ENCODE peak calls at places on chromosomes 1 and 21, in ten cellular contexts. Q is heart left ventricle; B is pancreas; W is tibial artery; Y is cardiac muscle cell; S is ovary; V is transverse colon; H is sigmoid colon; J is CD8-positive, alpha-beta memory T cell; N is prostate gland. I is an unnamed sample. For H3K4me1, the result is how much of the 10 kb centered on the place peaks cover.

GRCh38 chr1:62110198-62110817 is 84.3 kb upstream of the L1TD1 start:
- DNase-seq in Q (no peak), B (no peak), W (no peak), Y (no peak), S (peak), V (no peak), H (no peak), J (no peak), N (no peak), I (no peak)

GRCh38 chr1:41463516-41463915 is 21.0 kb downstream of the EDN2 start:
- DNase-seq in Q (no peak), B (no peak), W (no peak), Y (no peak), S (no peak), V (no peak), H (no peak), J (no peak), N (no peak), I (no peak)

GRCh38 chr1:43437031-43437973 is 16.4 kb downstream of the HYI start:
- DNase-seq in Q (peak), B (no peak), W (peak), Y (no peak), S (no peak), V (peak), H (peak), J (no peak), N (no peak), I (no peak)

GRCh38 chr1:207654320-207654719 is 9.4 kb downstream of the CR1L start:
- DNase-seq in Q (no peak), B (no peak), W (no peak), Y (no peak), S (no peak), V (no peak), H (no peak), J (no peak), N (no peak), I (no peak)

GRCh38 chr21:40016667-40017066 is 149.4 kb downstream of the PCP4 start:
- DNase-seq in Q (no peak), B (no peak), W (no peak), Y (no peak), S (no peak), V (no peak), H (no peak), J (no peak), N (no peak), I (no peak)

GRCh38 chr1:231027971-231028370 is 12.1 kb downstream of the FAM89A start:
- DNase-seq in Q (no peak), B (no peak), W (no peak), Y (no peak), S (no peak), V (no peak), H (no peak), J (no peak), N (no peak), I (no peak)

GRCh38 chr21:38834725-38835124 is 29.0 kb downstream of the ETS2 start:
- DNase-seq in Q (no peak), B (no peak), W (no peak), Y (no peak), S (no peak), V (no peak), H (no peak), J (no peak), N (no peak), I (no peak)

GRCh38 chr21:34595457-34595856 is 19.5 kb downstream of the RCAN1 start:
- DNase-seq in Q (no peak), B (peak), W (no peak), Y (no peak), S (no peak), V (no peak), H (no peak), J (no peak), N (no peak), I (no peak)

GRCh38 chr1:195568389-195568788 is 1039.9 kb downstream of the KCNT2 start:
- DNase-seq in Q (no peak), B (no peak), W (no peak), Y (no peak), S (no peak), V (no peak), H (no peak), J (no peak), N (no peak), I (no peak)

GRCh38 chr1:221663321-221663720 is 78.6 kb downstream of the DUSP10 start:
- DNase-seq in Q (no peak), B (no peak), W (no peak), Y (no peak), S (no peak), V (no peak), H (no peak), J (no peak), N (no peak), I (no peak)

GRCh38 chr1:201517631-201518030 is 10.7 kb upstream of the CSRP1 start:
- DNase-seq in Q (no peak), B (no peak), W (peak), Y (no peak), S (no peak), V (peak), H (peak), J (no peak), N (no peak), I (no peak)

GRCh38 chr21:34132202-34132601 is 58.8 kb downstream of the MRPS6 start:
- DNase-seq in Q (no peak), B (no peak), W (no peak), Y (no peak), S (no peak), V (no peak), H (no peak), J (no peak), N (no peak), I (peak)

GRCh38 chr21:42193131-42193671 is 25.7 kb upstream of the ABCG1 start:
- DNase-seq in Q (no peak), B (no peak), W (no peak), Y (no peak), S (no peak), V (no peak), H (no peak), J (peak), N (no peak), I (peak)

GRCh38 chr1:3705341-3705950 is 46.8 kb upstream of the CCDC27 start:
- DNase-seq in Q (no peak), B (no peak), W (no peak), Y (no peak), S (no peak), V (no peak), H (no peak), J (no peak), N (no peak), I (no peak)

GRCh38 chr1:152190589-152190988 is 31.6 kb upstream of the RPTN start:
- DNase-seq in Q (no peak), B (no peak), W (no peak), Y (no peak), S (no peak), V (no peak), H (no peak), J (no peak), N (no peak), I (no peak)

GRCh38 chr1:22317231-22317919 is 134.3 kb upstream of the ZBTB40 start:
- DNase-seq in Q (no peak), B (no peak), W (no peak), Y (peak), S (no peak), V (no peak), H (no peak), J (no peak), N (no peak), I (no peak)

GRCh38 chr1:59414406-59415133 is 117.7 kb downstream of the FGGY start:
- DNase-seq in Q (no peak), B (no peak), W (no peak), Y (no peak), S (no peak), V (no peak), H (no peak), J (no peak), N (no peak), I (no peak)

GRCh38 chr21:31371715-31372114 is 27.7 kb upstream of the TIAM1 start:
- DNase-seq in Q (no peak), B (no peak), W (no peak), Y (no peak), S (no peak), V (no peak), H (no peak), J (no peak), N (no peak), I (no peak)

GRCh38 chr1:153763365-153764225 is 11.6 kb upstream of the SLC27A3 start:
- DNase-seq in Q (peak), B (no peak), W (no peak), Y (no peak), S (no peak), V (no peak), H (no peak), J (no peak), N (no peak), I (no peak)

GRCh38 chr21:46250146-46250725 is 21.7 kb upstream of the LSS start:
- DNase-seq in Q (no peak), B (no peak), W (no peak), Y (no peak), S (no peak), V (no peak), H (no peak), J (no peak), N (no peak), I (no peak)

GRCh38 chr1:157045251-157046218 is at the start of gene ARHGEF11:
- DNase-seq in Q (peak), B (peak), W (peak), Y (peak), S (peak), V (peak), H (peak), J (no peak), N (peak), I (peak)

GRCh38 chr1:4072754-4073153 is 172.7 kb upstream of the C1orf174 start:
- DNase-seq in Q (no peak), B (no peak), W (no peak), Y (no peak), S (no peak), V (no peak), H (peak), J (no peak), N (no peak), I (no peak)

GRCh38 chr1:108601708-108602410 is 42.0 kb downstream of the EEIG2 start:
- DNase-seq in Q (no peak), B (no peak), W (no peak), Y (no peak), S (no peak), V (no peak), H (no peak), J (no peak), N (no peak), I (no peak)

GRCh38 chr1:52574594-52574993 is 21.7 kb upstream of the TUT4 start:
- DNase-seq in Q (no peak), B (no peak), W (no peak), Y (no peak), S (no peak), V (no peak), H (no peak), J (no peak), N (peak), I (no peak)

GRCh38 chr1:41927118-41927517 is 8.4 kb upstream of the HIVEP3 start:
- DNase-seq in Q (no peak), B (no peak), W (no peak), Y (no peak), S (no peak), V (no peak), H (no peak), J (no peak), N (no peak), I (no peak)

GRCh38 chr1:41022424-41022823 is 899 bp upstream of the SLFNL1 start:
- DNase-seq in Q (no peak), B (no peak), W (no peak), Y (no peak), S (no peak), V (no peak), H (no peak), J (no peak), N (no peak), I (no peak)

GRCh38 chr21:44972301-44972814 is 32.5 kb downstream of the SLX9 start:
- DNase-seq in Q (no peak), B (no peak), W (no peak), Y (no peak), S (no peak), V (no peak), H (peak), J (no peak), N (no peak), I (no peak)

GRCh38 chr21:17498586-17498985 is 14.3 kb upstream of the CXADR start:
- DNase-seq in Q (no peak), B (no peak), W (no peak), Y (no peak), S (no peak), V (no peak), H (no peak), J (no peak), N (peak), I (no peak)

GRCh38 chr1:229027622-229028182 is 243.2 kb upstream of the RAB4A start:
- DNase-seq in Q (no peak), B (no peak), W (peak), Y (no peak), S (peak), V (peak), H (peak), J (no peak), N (no peak), I (peak)

GRCh38 chr1:218371927-218372672 is 27.0 kb downstream of the TGFB2 start:
- DNase-seq in Q (no peak), B (no peak), W (no peak), Y (no peak), S (peak), V (no peak), H (peak), J (no peak), N (no peak), I (no peak)

GRCh38 chr1:113928129-113928949 is 785 bp upstream of the HIPK1 start:
- DNase-seq in Q (no peak), B (no peak), W (no peak), Y (no peak), S (no peak), V (no peak), H (no peak), J (no peak), N (no peak), I (peak)

GRCh38 chr1:180909462-180909976 is 3.2 kb upstream of the KIAA1614 start:
- DNase-seq in Q (no peak), B (no peak), W (no peak), Y (no peak), S (no peak), V (no peak), H (no peak), J (no peak), N (no peak), I (no peak)

GRCh38 chr1:147640553-147641165 is 29.7 kb downstream of the ACP6 start:
- DNase-seq in Q (peak), B (peak), W (peak), Y (peak), S (peak), V (peak), H (no peak), J (peak), N (peak), I (peak)

GRCh38 chr1:201536542-201536941 is 2.4 kb upstream of the NAV1 start:
- DNase-seq in Q (no peak), B (no peak), W (peak), Y (no peak), S (no peak), V (peak), H (peak), J (no peak), N (no peak), I (no peak)

GRCh38 chr1:47396671-47397196 is 19.4 kb upstream of the FOXE3 start:
- DNase-seq in Q (no peak), B (no peak), W (no peak), Y (no peak), S (no peak), V (no peak), H (no peak), J (no peak), N (no peak), I (no peak)

GRCh38 chr1:241834733-241835377 is 13.1 kb upstream of the EXO1 start:
- DNase-seq in Q (no peak), B (no peak), W (no peak), Y (peak), S (no peak), V (no peak), H (no peak), J (no peak), N (no peak), I (no peak)

GRCh38 chr21:39366563-39366962 is 17.7 kb upstream of the HMGN1 start:
- DNase-seq in Q (no peak), B (no peak), W (no peak), Y (no peak), S (no peak), V (no peak), H (no peak), J (no peak), N (no peak), I (no peak)

GRCh38 chr21:36708512-36709029 is 9.7 kb downstream of the SIM2 start:
- DNase-seq in Q (peak), B (no peak), W (no peak), Y (no peak), S (no peak), V (no peak), H (no peak), J (no peak), N (no peak), I (no peak)

GRCh38 chr1:231872461-231872910 is 245.9 kb downstream of the DISC1 start:
- DNase-seq in Q (no peak), B (no peak), W (no peak), Y (no peak), S (no peak), V (no peak), H (no peak), J (no peak), N (no peak), I (no peak)

GRCh38 chr1:2273401-2274090 is 45.4 kb downstream of the SKI start:
- DNase-seq in Q (no peak), B (no peak), W (peak), Y (no peak), S (no peak), V (no peak), H (no peak), J (no peak), N (no peak), I (no peak)

GRCh38 chr1:2271134-2271785 is 43.1 kb downstream of the SKI start:
- DNase-seq in Q (no peak), B (no peak), W (no peak), Y (no peak), S (no peak), V (no peak), H (no peak), J (no peak), N (no peak), I (no peak)

GRCh38 chr1:2271841-2272655 is 43.9 kb downstream of the SKI start:
- DNase-seq in Q (no peak), B (no peak), W (no peak), Y (no peak), S (no peak), V (no peak), H (no peak), J (no peak), N (no peak), I (no peak)

GRCh38 chr1:2274231-2274967 is 46.3 kb downstream of the SKI start:
- DNase-seq in Q (no peak), B (no peak), W (no peak), Y (no peak), S (no peak), V (no peak), H (no peak), J (no peak), N (no peak), I (no peak)

GRCh38 chr1:2272686-2273400 is 44.7 kb downstream of the SKI start:
- DNase-seq in Q (no peak), B (no peak), W (no peak), Y (no peak), S (no peak), V (no peak), H (no peak), J (no peak), N (no peak), I (no peak)
- H3K27ac ChIP-seq in Q (no peak), B (no peak), W (peak), Y (peak), S (no peak), V (peak), H (peak), J (no peak), N (peak), I (no peak)

GRCh38 chr1:2231667-2232254 is 3.6 kb downstream of the SKI start:
- DNase-seq in Q (peak), B (peak), W (peak), Y (no peak), S (peak), V (peak), H (peak), J (peak), N (peak), I (peak)
- H3K4me1 ChIP-seq in Q (half or more), B (under half), W (under half), Y (half or more), S (under half), V (under half), H (half or more), J (half or more), N (under half), I (half or more)

GRCh38 chr1:243745361-243745760 is 104.7 kb downstream of the AKT3 start:
- DNase-seq in Q (no peak), B (no peak), W (no peak), Y (no peak), S (no peak), V (no peak), H (no peak), J (no peak), N (no peak), I (no peak)

GRCh38 chr1:243740255-243740999 is 109.6 kb downstream of the AKT3 start:
- DNase-seq in Q (no peak), B (no peak), W (no peak), Y (no peak), S (no peak), V (no peak), H (no peak), J (no peak), N (no peak), I (no peak)

GRCh38 chr1:243739335-243740003 is 110.6 kb downstream of the AKT3 start:
- DNase-seq in Q (no peak), B (peak), W (no peak), Y (no peak), S (no peak), V (no peak), H (no peak), J (no peak), N (no peak), I (no peak)

GRCh38 chr1:243746736-243747135 is 103.3 kb downstream of the AKT3 start:
- DNase-seq in Q (no peak), B (no peak), W (no peak), Y (no peak), S (no peak), V (no peak), H (no peak), J (no peak), N (no peak), I (no peak)

GRCh38 chr1:243742814-243743213 is 107.2 kb downstream of the AKT3 start:
- DNase-seq in Q (no peak), B (no peak), W (no peak), Y (no peak), S (no peak), V (no peak), H (no peak), J (no peak), N (no peak), I (no peak)
- H3K4me3 ChIP-seq in Q (no peak), B (no peak), W (no peak), Y (no peak), S (no peak), V (no peak), H (no peak), J (no peak), N (no peak), I (no peak)

DNA sequence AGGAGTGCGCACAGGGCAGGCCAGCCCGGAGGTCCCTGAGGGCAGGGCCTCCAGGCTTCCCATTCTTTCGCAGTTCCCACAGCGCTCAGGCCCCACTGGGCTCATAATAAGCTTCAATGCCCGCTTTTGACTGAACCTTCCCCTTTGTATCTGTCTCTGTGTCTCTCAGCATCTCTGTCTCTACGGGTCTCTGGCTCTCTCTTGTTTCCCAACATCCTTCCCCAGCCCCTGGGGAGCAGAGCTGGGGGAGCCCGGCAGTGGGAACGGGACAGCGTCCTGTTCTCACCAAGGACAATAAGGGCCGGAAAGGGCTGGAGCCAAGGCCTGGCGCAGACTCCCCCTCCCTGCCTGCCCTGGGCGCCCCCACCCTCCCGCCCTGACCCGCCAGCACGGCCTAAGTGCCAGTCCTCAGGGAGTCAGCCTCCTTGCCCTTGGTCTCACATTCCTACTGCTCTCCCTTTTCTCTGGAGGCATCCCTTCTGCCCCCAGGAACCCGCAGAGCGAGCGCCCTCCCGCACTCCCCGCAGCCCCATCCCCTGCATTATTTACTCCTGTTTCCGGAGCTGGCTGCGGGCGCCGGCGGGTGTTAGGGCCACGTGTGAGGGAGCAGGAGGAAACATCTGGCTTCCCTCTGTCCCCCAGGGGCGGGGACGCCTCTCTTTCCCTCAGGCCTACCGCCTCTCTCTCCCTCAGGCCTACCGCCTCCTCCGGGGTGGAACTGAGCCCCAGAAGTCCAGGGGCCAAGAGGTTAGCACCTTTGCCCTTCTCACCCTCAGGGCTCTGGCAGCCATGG is 6.5 kb downstream of the KRTCAP2 start:
- DNase-seq in Q (peak), B (no peak), W (no peak), Y (no peak), S (peak), V (peak), H (peak), J (no peak), N (no peak), I (no peak)
- H3K27ac ChIP-seq in Q (peak), B (no peak), W (no peak), Y (no peak), S (peak), V (peak), H (peak), J (no peak), N (peak), I (no peak)